ENCODE peak calls at places on chromosomes 1 and 21, in five cellular contexts. H is bronchial epithelial cell, A is spleen, Q is lower lobe of right lung, D is stomach. P is an unnamed sample.
A peak's percentile ranks its signal among the peaks of the same experiment; 100 is the strongest.

GRCh38 chr21:44759628-44760285 is 41.9 kb downstream of the UBE2G2 start:
- DNase-seq in Q (no peak), D (peak; percentile 9), A (peak; percentile 54), H (no peak), P (no peak)

GRCh38 chr1:6785721-6786505 is 659 bp downstream of the CAMTA1 start:
- DNase-seq in H (no peak), A (peak; percentile 91), Q (peak; percentile 51), D (peak; percentile 38), P (peak; percentile 65)

GRCh38 chr1:43799656-43800629 is 92.6 kb downstream of the ST3GAL3 start:
- DNase-seq in A (no peak), Q (no peak), H (no peak), D (no peak), P (no peak)

GRCh38 chr1:178513278-178513983 is 522 bp downstream of the TEX35 start:
- DNase-seq in H (peak; percentile 17), D (peak; percentile 53), Q (no peak), A (peak; percentile 53), P (no peak)

GRCh38 chr1:151542710-151543129 is 2.6 kb downstream of the TUFT1 start:
- DNase-seq in H (peak; percentile 54), Q (no peak), A (no peak), D (no peak), P (no peak)

GRCh38 chr1:100575406-100575805 is 37.5 kb downstream of the GPR88 start:
- DNase-seq in Q (no peak), A (no peak), D (no peak), H (no peak), P (no peak)

GRCh38 chr21:44696572-44696971 is 400 bp upstream of the KRTAP10-12 start:
- DNase-seq in D (no peak), H (no peak), A (no peak), Q (no peak), P (peak; percentile 29)

GRCh38 chr21:27590271-27590670 is 623.4 kb upstream of the ADAMTS5 start:
- DNase-seq in A (no peak), H (no peak), Q (no peak), D (no peak), P (no peak)

GRCh38 chr1:25881266-25881665 is 5.8 kb upstream of the PAQR7 start:
- DNase-seq in A (peak; percentile 71), H (no peak), D (no peak), Q (no peak), P (no peak)

GRCh38 chr21:37365657-37366487 is 701 bp upstream of the DYRK1A start:
- DNase-seq in Q (peak; percentile 84), D (peak; percentile 77), A (peak; percentile 94), H (peak; percentile 35), P (peak; percentile 79)

GRCh38 chr1:204336642-204337041 is 23.1 kb downstream of the PLEKHA6 start:
- DNase-seq in D (no peak), H (no peak), Q (no peak), A (no peak), P (no peak)

GRCh38 chr1:34013136-34013535 is 149.3 kb downstream of the HMGB4 start:
- DNase-seq in Q (no peak), A (no peak), H (no peak), D (no peak), P (no peak)

GRCh38 chr1:34019741-34020552 is 145.1 kb downstream of the CSMD2 start:
- DNase-seq in D (no peak), A (no peak), H (no peak), Q (no peak), P (no peak)

GRCh38 chr1:34009340-34009975 is 145.6 kb downstream of the HMGB4 start:
- DNase-seq in H (no peak), A (no peak), Q (no peak), D (no peak), P (no peak)

GRCh38 chr1:34013958-34014737 is 150.3 kb downstream of the HMGB4 start:
- DNase-seq in Q (peak; percentile 49), D (no peak), H (no peak), A (no peak), P (no peak)
- TF ChIP-seq CTCF in Q (peak; percentile 52), D (no peak), H (no peak), A (peak; percentile 60), P (peak; percentile 70)

DNA sequence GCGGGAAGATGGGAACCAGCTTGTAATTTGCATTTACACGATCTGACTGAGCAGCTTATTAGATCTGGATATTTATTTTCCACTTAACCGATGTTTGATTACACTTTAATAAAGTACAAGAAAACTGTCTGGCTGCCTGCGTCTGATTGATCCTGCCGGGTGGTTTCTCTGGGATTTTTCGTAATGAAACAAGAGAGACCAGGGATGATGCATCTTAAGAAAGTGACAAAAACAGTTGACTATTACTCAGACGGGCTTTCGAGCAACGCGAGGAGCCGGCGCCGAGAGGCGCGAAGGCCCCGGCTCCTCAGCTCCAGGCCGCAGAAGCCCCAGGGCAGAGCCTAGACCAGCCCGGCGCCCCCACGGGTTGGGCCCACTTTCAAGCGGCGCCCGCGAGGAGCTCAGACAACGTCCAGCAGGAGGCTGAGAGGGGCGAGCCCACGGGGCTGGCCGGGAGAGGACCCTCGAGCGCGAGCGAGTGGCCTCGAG is 118.1 kb upstream of the BARHL2 start:
- DNase-seq in Q (no peak), H (no peak), D (no peak), A (no peak), P (no peak)
- H3K27me3 ChIP-seq in Q (peaks cover 88% of the 10 kb centered on the region), H (peaks cover 56% of the 10 kb centered on the region), D (peaks cover 15% of the 10 kb centered on the region), A (peaks cover 80% of the 10 kb centered on the region), P (no peaks in the 10 kb centered on the region)

GRCh38 chr21:46376856-46377453 is 53.0 kb downstream of the PCNT start:
- DNase-seq in D (no peak), Q (no peak), H (no peak), A (no peak), P (no peak)

GRCh38 chr21:46377789-46378188 is 53.8 kb downstream of the PCNT start:
- DNase-seq in D (no peak), A (no peak), H (peak; percentile 50), Q (no peak), P (no peak)

GRCh38 chr21:46375560-46376230 is 51.7 kb downstream of the PCNT start:
- DNase-seq in H (no peak), Q (no peak), D (no peak), A (no peak), P (no peak)

GRCh38 chr21:46374761-46375389 is 50.9 kb downstream of the PCNT start:
- DNase-seq in D (no peak), Q (no peak), A (no peak), H (no peak), P (no peak)

GRCh38 chr21:46376231-46376628 is 52.3 kb downstream of the PCNT start:
- DNase-seq in Q (no peak), A (no peak), D (no peak), H (no peak), P (no peak)
- H3K36me3 ChIP-seq in Q (peaks cover 8% of the 10 kb centered on the region), A (peaks cover 14% of the 10 kb centered on the region), D (peaks cover 36% of the 10 kb centered on the region), H (peaks cover 7% of the 10 kb centered on the region), P (no peaks in the 10 kb centered on the region)

DNA sequence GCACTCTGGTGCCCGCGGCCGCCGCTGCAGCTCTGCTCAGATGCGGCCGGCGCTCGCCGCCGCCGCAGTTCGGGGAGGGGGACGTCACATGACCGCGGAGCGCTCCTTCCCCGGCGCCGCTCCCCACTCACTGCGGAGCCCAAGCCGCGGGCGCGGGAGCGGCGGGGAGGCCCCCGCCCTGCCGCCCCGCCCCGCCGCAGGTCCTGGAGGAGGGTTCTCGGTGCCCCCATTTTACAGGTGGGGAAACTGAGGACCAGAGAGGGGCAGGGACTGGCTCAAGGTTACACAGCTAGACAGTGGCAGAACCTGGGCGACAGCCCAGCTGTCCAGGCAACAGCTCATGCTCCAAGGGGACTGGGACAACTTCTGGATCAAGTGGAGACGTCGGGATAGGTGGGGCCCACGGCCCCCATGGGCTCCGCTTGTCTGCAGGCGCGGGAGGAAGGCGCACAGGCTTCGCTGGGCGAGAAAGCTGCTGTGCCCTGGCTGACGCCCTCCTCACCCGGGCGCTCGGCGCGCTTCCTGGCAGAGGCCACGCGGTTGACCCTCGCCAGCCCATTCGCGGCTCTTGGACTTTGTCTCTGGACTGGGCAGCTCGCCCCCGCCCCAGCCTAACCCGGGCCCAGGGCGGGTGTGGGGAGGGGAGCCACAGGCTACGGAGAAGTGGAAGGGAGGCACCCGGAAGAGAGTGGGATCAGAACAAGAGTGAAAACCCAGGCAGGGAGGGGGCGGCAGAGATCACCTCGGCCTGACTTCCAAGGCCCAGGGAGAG is at the start of gene RAP1GAP:
- DNase-seq in D (peak; percentile 58), A (peak; percentile 82), Q (peak; percentile 63), H (no peak), P (peak; percentile 88)
- TF ChIP-seq CTCF in D (no peak), A (no peak), Q (no peak), H (peak; percentile 6), P (no peak)